ENCODE peak calls at places on chromosome 20, in ten cellular contexts. C is ovary; R is AG04450; F is adrenal gland; M is RWPE1; T is neural progenitor cell; U is Peyer's patch; I is OCI-LY7; X is CD8-positive, alpha-beta T cell; A is fibroblast of lung. K is an unnamed sample.

GRCh38 chr20:34709836-34710567 is 5.9 kb downstream of the TP53INP2 start:
- DNase-seq in C (peak; percentile 69), R (no peak), F (peak; percentile 56), M (peak; percentile 87), T (peak; percentile 90), U (peak; percentile 30), I (no peak), X (peak; percentile 59), A (peak; percentile 66), K (peak; percentile 78)

GRCh38 chr20:33656783-33657703 is 5.1 kb upstream of the C20orf144 start:
- DNase-seq in C (no peak), R (no peak), F (peak; percentile 13), M (no peak), T (no peak), U (no peak), I (no peak), X (no peak), A (no peak), K (no peak)

GRCh38 chr20:51156796-51157119 is 133.9 kb upstream of the KCNG1 start:
- DNase-seq in C (no peak), R (no peak), F (no peak), M (no peak), T (peak; percentile 15), U (no peak), I (no peak), X (no peak), A (no peak), K (no peak)

GRCh38 chr20:58141496-58141895 is 87.0 kb downstream of the ANKRD60 start:
- DNase-seq in C (no peak), R (no peak), F (no peak), M (no peak), T (no peak), U (no peak), I (no peak), X (no peak), A (no peak), K (no peak)

GRCh38 chr20:59938221-59938620 is 1.9 kb downstream of the PPP1R3D start:
- DNase-seq in C (no peak), R (no peak), F (no peak), M (peak; percentile 64), T (no peak), U (no peak), I (no peak), X (no peak), A (peak; percentile 50), K (no peak)

GRCh38 chr20:35838213-35838612 is 66.4 kb downstream of the PHF20 start:
- DNase-seq in C (no peak), R (no peak), F (no peak), M (no peak), T (no peak), U (no peak), I (no peak), X (no peak), A (no peak), K (no peak)

GRCh38 chr20:24498641-24499040 is 29.2 kb downstream of the SYNDIG1 start:
- DNase-seq in C (no peak), R (no peak), F (no peak), M (no peak), T (no peak), U (no peak), I (no peak), X (no peak), A (no peak), K (no peak)

GRCh38 chr20:51208162-51208561 is 185.3 kb upstream of the KCNG1 start:
- DNase-seq in C (no peak), R (no peak), F (no peak), M (no peak), T (no peak), U (no peak), I (no peak), X (no peak), A (no peak), K (no peak)

GRCh38 chr20:49483018-49483705 is 694 bp upstream of the KCNB1 start:
- DNase-seq in C (no peak), R (no peak), F (no peak), M (no peak), T (peak; percentile 69), U (no peak), I (no peak), X (no peak), A (no peak), K (peak; percentile 64)
- TF ChIP-seq CTCF in C (no peak), R (no peak), F (no peak), M (no peak), T (peak; percentile 3), U (no peak), I (no peak), X (no peak), A (no peak), K (no peak)

GRCh38 chr20:47610945-47611250 is 109.2 kb downstream of the NCOA3 start:
- DNase-seq in C (no peak), R (no peak), F (no peak), M (no peak), T (no peak), U (no peak), I (no peak), X (no peak), A (no peak), K (no peak)

GRCh38 chr20:47618479-47618878 is 116.8 kb downstream of the NCOA3 start:
- DNase-seq in C (no peak), R (no peak), F (no peak), M (no peak), T (no peak), U (no peak), I (no peak), X (no peak), A (no peak), K (no peak)

GRCh38 chr20:47612670-47613069 is 111.0 kb downstream of the NCOA3 start:
- DNase-seq in C (no peak), R (no peak), F (no peak), M (no peak), T (no peak), U (no peak), I (peak; percentile 65), X (no peak), A (no peak), K (no peak)

GRCh38 chr20:47611785-47612184 is 110.1 kb downstream of the NCOA3 start:
- DNase-seq in C (no peak), R (no peak), F (no peak), M (no peak), T (no peak), U (no peak), I (no peak), X (no peak), A (no peak), K (no peak)

DNA sequence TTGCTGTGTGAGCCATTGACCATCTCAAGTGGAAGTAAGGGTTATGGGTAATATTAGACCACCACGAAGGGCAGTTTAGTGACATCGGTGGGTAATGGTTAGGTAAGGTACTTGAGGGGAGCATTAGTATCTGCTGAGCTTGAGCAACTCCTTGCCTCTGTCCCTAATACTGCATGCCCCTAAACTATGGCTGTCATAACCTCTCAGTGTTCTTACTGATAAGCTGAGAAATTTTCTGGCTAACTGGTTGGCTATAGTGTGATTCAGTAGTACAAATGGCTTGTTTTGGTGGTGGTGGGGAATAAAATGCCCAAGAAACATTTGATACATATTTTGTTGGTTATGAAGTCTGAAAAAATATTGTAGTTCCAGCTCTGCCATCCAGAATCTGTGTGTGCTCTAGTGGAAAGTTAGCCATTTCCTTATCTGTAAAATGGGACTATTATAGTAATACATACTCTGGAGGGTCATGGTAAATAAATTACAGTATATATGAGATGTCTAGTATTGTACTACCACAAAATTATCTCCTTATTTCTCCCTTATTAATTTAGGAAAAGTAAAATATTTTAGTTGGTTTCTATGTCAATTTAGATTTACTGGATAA is 113.1 kb downstream of the NCOA3 start:
- DNase-seq in C (no peak), R (no peak), F (no peak), M (no peak), T (no peak), U (no peak), I (no peak), X (no peak), A (no peak), K (no peak)
- H3K27ac ChIP-seq in C (no peak overlapping the region), R (no peak overlapping the region), F (no peak overlapping the region), M (no peak overlapping the region), T (no peak overlapping the region), U (no peak overlapping the region), I (peak overlapping the region; percentile 9), X (no peak overlapping the region), A (no peak overlapping the region), K (no peak overlapping the region)

GRCh38 chr20:46324960-46325703 is 16.8 kb upstream of the CDH22 start:
- DNase-seq in C (no peak), R (no peak), F (peak; percentile 50), M (peak; percentile 48), T (peak; percentile 60), U (no peak), I (peak; percentile 15), X (no peak), A (no peak), K (peak; percentile 68)
- TF ChIP-seq CTCF in C (no peak), R (peak; percentile 49), F (peak; percentile 40), M (no peak), T (peak; percentile 58), U (peak; percentile 23), I (peak; percentile 57), X (no peak), A (peak; percentile 51), K (peak; percentile 50)

GRCh38 chr20:4009305-4009704 is 6.1 kb downstream of the RNF24 start:
- DNase-seq in C (no peak), R (no peak), F (no peak), M (no peak), T (no peak), U (no peak), I (no peak), X (no peak), A (no peak), K (no peak)
- H3K27ac ChIP-seq in C (no peak overlapping the region), R (no peak overlapping the region), F (no peak overlapping the region), M (no peak overlapping the region), T (no peak overlapping the region), U (no peak overlapping the region), I (no peak overlapping the region), X (no peak overlapping the region), A (no peak overlapping the region), K (no peak overlapping the region)

K was measured in WERI-Rb-1.